ENCODE peak calls at places on chromosomes 2 and 18, in six cellular contexts. P is iPS-NIHi11, M is body of pancreas, W is neural crest cell, I is type B pancreatic cell, X is A549. G is an unnamed sample.

GRCh38 chr2:30217644-30218361 is 13.5 kb upstream of the LBH start:
- DNase-seq in P (peak; percentile 33), M (peak; percentile 98), W (no peak), I (no peak), X (no peak), G (peak; percentile 17)

GRCh38 chr2:232893834-232894233 is 23.8 kb downstream of the SNORC start:
- DNase-seq in P (no peak), M (no peak), W (no peak), I (peak; percentile 47), X (no peak), G (no peak)

GRCh38 chr18:75275226-75275625 is 64.6 kb downstream of the TSHZ1 start:
- DNase-seq in P (no peak), M (no peak), W (no peak), I (no peak), X (no peak), G (no peak)

GRCh38 chr18:46332286-46332801 is 228.2 kb downstream of the HAUS1 start:
- DNase-seq in P (no peak), M (no peak), W (no peak), I (no peak), X (no peak), G (no peak)

GRCh38 chr2:201697899-201698298 is 545 bp downstream of the MPP4 start:
- DNase-seq in P (no peak), M (no peak), W (no peak), I (no peak), X (no peak), G (no peak)

GRCh38 chr18:74722237-74722636 is 124.6 kb downstream of the ZNF407 start:
- DNase-seq in P (no peak), M (no peak), W (no peak), I (no peak), X (no peak), G (no peak)

GRCh38 chr18:13614701-13615288 is 111.6 kb downstream of the FAM210A start:
- DNase-seq in P (no peak), M (peak; percentile 17), W (no peak), I (no peak), X (no peak), G (no peak)

GRCh38 chr18:63924551-63924950 is 16.8 kb downstream of the SERPINB10 start:
- DNase-seq in P (no peak), M (no peak), W (no peak), I (no peak), X (no peak), G (no peak)

GRCh38 chr2:234686088-234686890 is 189.4 kb upstream of the ARL4C start:
- DNase-seq in P (peak; percentile 61), M (no peak), W (no peak), I (no peak), X (no peak), G (peak; percentile 95)

GRCh38 chr2:178761759-178762371 is 45.4 kb downstream of the TTN start:
- DNase-seq in P (peak; percentile 39), M (peak; percentile 46), W (peak; percentile 7), I (no peak), X (peak; percentile 6), G (peak; percentile 83)

GRCh38 chr2:177106212-177106611 is 106.4 kb upstream of the HNRNPA3 start:
- DNase-seq in P (peak; percentile 43), M (no peak), W (no peak), I (no peak), X (peak; percentile 13), G (peak; percentile 52)

GRCh38 chr2:2333076-2333475 is 2.0 kb upstream of the MYT1L start:
- DNase-seq in P (no peak), M (peak; percentile 13), W (no peak), I (no peak), X (no peak), G (no peak)

GRCh38 chr2:127431408-127432023 is 13.3 kb downstream of the PROC start:
- DNase-seq in P (no peak), M (no peak), W (no peak), I (peak; percentile 55), X (no peak), G (no peak)

GRCh38 chr2:200373973-200374416 is 67.5 kb downstream of the SPATS2L start:
- DNase-seq in P (no peak), M (peak; percentile 43), W (no peak), I (no peak), X (no peak), G (no peak)

G was measured in GM23338.